ENCODE peak calls at places on chromosomes 7 and 10, in six cellular contexts. F is colonic mucosa; A is activated T-cell treated with anti-CD3 and anti-CD28 coated beads for 48 hours; Q is Panc1; X is activated naive CD4-positive, alpha-beta T cell treated with anti-CD3 and anti-CD28 coated beads for 36 hours; Y is NCI-H1694. G is an unnamed sample.

GRCh38 chr10:1240341-1240775 is 184.2 kb downstream of the WDR37 start:
- DNase-seq in X (peak), F (no peak), A (no peak), Y (no peak), Q (no peak), G (no peak)

GRCh38 chr10:117556356-117556755 is 13.8 kb downstream of the EMX2 start:
- DNase-seq in A (no peak), X (no peak), Q (no peak), F (no peak), Y (no peak), G (no peak)

GRCh38 chr7:67105382-67105781 is 108.7 kb downstream of the TYW1 start:
- DNase-seq in Y (no peak), X (peak), Q (no peak), F (no peak), A (no peak), G (no peak)

GRCh38 chr10:3902054-3902808 is 117.2 kb upstream of the KLF6 start:
- DNase-seq in X (no peak), F (no peak), Q (no peak), A (no peak), Y (no peak), G (no peak)

GRCh38 chr7:96349572-96349971 is 27.7 kb upstream of the SLC25A13 start:
- DNase-seq in A (no peak), X (no peak), F (peak), Y (no peak), Q (no peak), G (no peak)

GRCh38 chr7:120841608-120842007 is 16.3 kb downstream of the TSPAN12 start:
- DNase-seq in F (no peak), Y (no peak), A (no peak), X (no peak), Q (no peak), G (no peak)

GRCh38 chr10:11875499-11876281 is 52.5 kb downstream of the PROSER2 start:
- DNase-seq in Y (no peak), F (peak), A (no peak), Q (peak), X (no peak), G (peak)

GRCh38 chr10:28734940-28735759 is 57.8 kb downstream of the BAMBI start:
- DNase-seq in F (no peak), X (no peak), Y (no peak), Q (no peak), A (no peak), G (no peak)

GRCh38 chr7:117673367-117673766 is 193.5 kb downstream of the CFTR start:
- DNase-seq in F (peak), Y (no peak), Q (no peak), A (no peak), X (no peak), G (peak)

GRCh38 chr10:130360826-130361311 is 224.7 kb downstream of the GLRX3 start:
- DNase-seq in X (no peak), F (no peak), A (no peak), Q (no peak), Y (no peak), G (no peak)

GRCh38 chr10:43759216-43759615 is 110.5 kb upstream of the ZNF32 start:
- DNase-seq in F (no peak), A (no peak), Q (no peak), X (no peak), Y (no peak), G (no peak)

GRCh38 chr7:111409714-111410422 is 152.4 kb downstream of the IMMP2L start:
- DNase-seq in A (no peak), Y (no peak), Q (no peak), F (no peak), X (no peak), G (no peak)

GRCh38 chr10:110860576-110861241 is 11.0 kb upstream of the PDCD4 start:
- DNase-seq in F (peak), A (no peak), X (peak), Q (no peak), Y (no peak), G (no peak)

GRCh38 chr7:26291699-26292538 is at the start of gene SNX10:
- DNase-seq in X (peak), A (peak), Q (no peak), Y (peak), F (peak), G (peak)

GRCh38 chr7:133650067-133650466 is 397.2 kb downstream of the EXOC4 start:
- DNase-seq in Y (no peak), A (no peak), F (no peak), X (no peak), Q (no peak), G (no peak)

GRCh38 chr10:96568402-96568801 is 18.4 kb downstream of the TM9SF3 start:
- DNase-seq in X (no peak), Y (no peak), F (no peak), A (no peak), Q (no peak), G (no peak)

GRCh38 chr7:99035723-99036530 is 108.0 kb downstream of the SMURF1 start:
- DNase-seq in A (no peak), F (no peak), Y (no peak), X (no peak), Q (no peak), G (no peak)

GRCh38 chr10:63478564-63478963 is 12.8 kb upstream of the JMJD1C start:
- DNase-seq in X (no peak), Y (no peak), A (no peak), Q (no peak), F (no peak), G (no peak)

GRCh38 chr7:1974714-1975113 is 258.0 kb downstream of the MAD1L1 start:
- DNase-seq in Q (no peak), A (no peak), Y (no peak), F (no peak), X (no peak), G (no peak)

GRCh38 chr10:17001297-17001744 is 128.3 kb downstream of the CUBN start:
- DNase-seq in X (no peak), Y (no peak), F (no peak), A (no peak), Q (no peak), G (no peak)

GRCh38 chr10:71921319-71922027 is 42.7 kb upstream of the CHST3 start:
- DNase-seq in Y (no peak), Q (no peak), A (no peak), F (peak), X (no peak), G (no peak)

GRCh38 chr7:86645174-86645566 is 1.5 kb downstream of the GRM3 start:
- DNase-seq in A (no peak), F (no peak), X (no peak), Y (no peak), Q (no peak), G (no peak)

GRCh38 chr10:48254745-48255144 is 19.8 kb downstream of the FRMPD2 start:
- DNase-seq in Y (peak), X (no peak), A (no peak), Q (no peak), F (no peak), G (no peak)

GRCh38 chr7:127885843-127886242 is 145.4 kb downstream of the LRRC4 start:
- DNase-seq in F (no peak), X (no peak), Y (peak), Q (no peak), A (no peak), G (no peak)

GRCh38 chr7:106484562-106484961 is 176.4 kb downstream of the CCDC71L start:
- DNase-seq in A (no peak), Y (no peak), F (no peak), X (no peak), Q (no peak), G (no peak)

GRCh38 chr7:64849250-64849923 is 53.7 kb upstream of the ZNF273 start:
- DNase-seq in F (no peak), Q (no peak), Y (no peak), X (no peak), A (no peak), G (no peak)

GRCh38 chr7:131164025-131164899 is 163.4 kb upstream of the MKLN1 start:
- DNase-seq in Y (no peak), A (no peak), F (no peak), X (no peak), Q (peak), G (no peak)

GRCh38 chr7:12965767-12966166 is 278.3 kb downstream of the ARL4A start:
- DNase-seq in Y (no peak), A (no peak), F (no peak), Q (no peak), X (no peak), G (no peak)

GRCh38 chr7:138297526-138297925 is 162.5 kb upstream of the TRIM24 start:
- DNase-seq in A (no peak), F (no peak), Q (no peak), X (no peak), Y (no peak), G (no peak)

GRCh38 chr7:22545539-22545938 is 45.6 kb upstream of the STEAP1B start:
- DNase-seq in A (no peak), Y (no peak), Q (no peak), X (no peak), F (no peak), G (no peak)

GRCh38 chr10:114682121-114682520 is 24.0 kb upstream of the ABLIM1 start:
- DNase-seq in F (no peak), A (no peak), Q (no peak), Y (no peak), X (no peak), G (no peak)

GRCh38 chr10:4652111-4653010 is 173.6 kb upstream of the AKR1E2 start:
- DNase-seq in F (no peak), Q (no peak), X (peak), A (peak), Y (no peak), G (no peak)

GRCh38 chr10:80504897-80505465 is 32.7 kb upstream of the SH2D4B start:
- DNase-seq in Y (no peak), A (no peak), Q (no peak), X (no peak), F (peak), G (no peak)

GRCh38 chr7:44772867-44773266 is 23.6 kb upstream of the PPIA start:
- DNase-seq in A (no peak), X (no peak), Y (no peak), Q (no peak), F (no peak), G (no peak)

GRCh38 chr7:128167316-128167691 is 73.8 kb upstream of the LEP start:
- DNase-seq in A (no peak), Q (no peak), X (peak), F (no peak), Y (no peak), G (no peak)

GRCh38 chr10:127196227-127196954 is at the start of gene INSYN2A:
- DNase-seq in A (no peak), F (peak), Y (no peak), X (no peak), Q (no peak), G (no peak)

GRCh38 chr10:126465771-126466170 is 77.5 kb upstream of the ADAM12 start:
- DNase-seq in F (no peak), X (no peak), A (no peak), Q (no peak), Y (no peak), G (no peak)

G was measured in lung.